ENCODE peak calls at places on chromosome 22, in five cellular contexts. S, X, K, Q and G are unnamed samples.
A peak's percentile ranks its signal among the peaks of the same experiment; 100 is the strongest.

GRCh38 chr22:46340676-46341075 is 5.2 kb downstream of the TRMU start:
- DNase-seq in S (no peak), X (no peak), K (no peak), Q (no peak), G (no peak)

GRCh38 chr22:36613958-36614357 is 85.0 kb upstream of the EIF3D start:
- DNase-seq in S (no peak), X (no peak), K (peak; percentile 80), Q (no peak), G (no peak)

GRCh38 chr22:19043111-19044085 is 78.8 kb downstream of the DGCR2 start:
- DNase-seq in S (no peak), X (no peak), K (no peak), Q (no peak), G (no peak)

GRCh38 chr22:41885116-41885515 is 29.8 kb downstream of the SHISA8 start:
- DNase-seq in S (no peak), X (no peak), K (no peak), Q (no peak), G (no peak)

GRCh38 chr22:29780781-29781676 is 13.9 kb downstream of the UQCR10 start:
- DNase-seq in S (no peak), X (peak; percentile 77), K (peak; percentile 56), Q (no peak), G (peak; percentile 26)

GRCh38 chr22:39311592-39312400 is 7.6 kb downstream of the RPL3 start:
- DNase-seq in S (no peak), X (no peak), K (no peak), Q (peak; percentile 76), G (no peak)

GRCh38 chr22:32058656-32059280 is 15.7 kb downstream of the SLC5A1 start:
- DNase-seq in S (no peak), X (no peak), K (no peak), Q (no peak), G (no peak)

GRCh38 chr22:43811777-43812148 is 342 bp downstream of the EFCAB6 start:
- DNase-seq in S (no peak), X (no peak), K (no peak), Q (no peak), G (no peak)

GRCh38 chr22:29071261-29072045 is 1.4 kb upstream of the KREMEN1 start:
- DNase-seq in S (no peak), X (no peak), K (peak; percentile 71), Q (peak; percentile 78), G (no peak)

GRCh38 chr22:20191803-20192202 is 40.9 kb upstream of the CCDC188 start:
- DNase-seq in S (no peak), X (no peak), K (no peak), Q (no peak), G (no peak)

GRCh38 chr22:17565986-17566687 is 2.8 kb downstream of the SLC25A18 start:
- DNase-seq in S (no peak), X (no peak), K (no peak), Q (no peak), G (no peak)

GRCh38 chr22:39348909-39349505 is 784 bp upstream of the SYNGR1 start:
- DNase-seq in S (no peak), X (no peak), K (no peak), Q (no peak), G (peak; percentile 66)

GRCh38 chr22:37455896-37456295 is 28.6 kb upstream of the ELFN2 start:
- DNase-seq in S (no peak), X (no peak), K (no peak), Q (no peak), G (no peak)

GRCh38 chr22:50587407-50587806 is 4.8 kb upstream of the CHKB start:
- DNase-seq in S (no peak), X (no peak), K (no peak), Q (no peak), G (no peak)
- TF ChIP-seq TAF1 in S (no peak), X (no peak), K (no peak), Q (no peak), G (no peak)

GRCh38 chr22:23113067-23113846 is 28.5 kb downstream of the RSPH14 start:
- DNase-seq in S (no peak), X (peak; percentile 52), K (no peak), Q (no peak), G (peak; percentile 84)
- TF ChIP-seq MAX in S (no peak), X (no peak), K (no peak), Q (no peak), G (no peak)

GRCh38 chr22:21982338-21982965 is at the start of gene TOP3B:
- DNase-seq in S (peak; percentile 17), X (peak; percentile 99), K (peak; percentile 52), Q (peak; percentile 88), G (peak; percentile 92)
- TF ChIP-seq EP300 in S (no peak), X (peak; percentile 93), K (peak; percentile 60), Q (peak; percentile 18), G (no peak)

GRCh38 chr22:35212020-35212419 is 45.3 kb upstream of the HMGXB4 start:
- DNase-seq in S (no peak), X (peak; percentile 42), K (no peak), Q (no peak), G (no peak)
- TF ChIP-seq TAF1 in S (no peak), X (no peak), K (no peak), Q (no peak), G (no peak)